ENCODE peak calls at places on chromosomes 4 and X, in five cellular contexts. One of them, this sample, is unnamed.
A peak's percentile ranks its signal among the peaks of the same experiment; 100 is the strongest.

GRCh38 chr4:182548156-182548555 is 305.0 kb downstream of the TENM3 start:
- DNase-seq in endothelial cell: no peak
- DNase-seq in WTC11: no peak
- DNase-seq in activated naive CD4-positive, alpha-beta T cell treated with anti-CD3 and anti-CD28 coated beads, Interleukin-2, amount 10 ng/mL, durations not matched to agents 7 days and 5 days: no peak
- DNase-seq in heart left ventricle: no peak
- DNase-seq in this sample: peak; percentile 53

GRCh38 chr4:84324303-84324702 is 174.8 kb downstream of the NKX6-1 start:
- DNase-seq in endothelial cell: no peak
- DNase-seq in WTC11: no peak
- DNase-seq in activated naive CD4-positive, alpha-beta T cell treated with anti-CD3 and anti-CD28 coated beads, Interleukin-2, amount 10 ng/mL, durations not matched to agents 7 days and 5 days: no peak
- DNase-seq in heart left ventricle: no peak
- DNase-seq in this sample: no peak

GRCh38 chrX:11541510-11541909 is 124.2 kb downstream of the ARHGAP6 start:
- DNase-seq in endothelial cell: no peak
- DNase-seq in WTC11: no peak
- DNase-seq in activated naive CD4-positive, alpha-beta T cell treated with anti-CD3 and anti-CD28 coated beads, Interleukin-2, amount 10 ng/mL, durations not matched to agents 7 days and 5 days: no peak
- DNase-seq in heart left ventricle: no peak
- DNase-seq in this sample: peak; percentile 31

GRCh38 chr4:103496800-103497199 is 223.0 kb downstream of the TACR3 start:
- DNase-seq in endothelial cell: no peak
- DNase-seq in WTC11: no peak
- DNase-seq in activated naive CD4-positive, alpha-beta T cell treated with anti-CD3 and anti-CD28 coated beads, Interleukin-2, amount 10 ng/mL, durations not matched to agents 7 days and 5 days: no peak
- DNase-seq in heart left ventricle: no peak
- DNase-seq in this sample: no peak

GRCh38 chrX:154096140-154097002 is 1.1 kb downstream of the MECP2 start:
- DNase-seq in endothelial cell: peak; percentile 5
- DNase-seq in WTC11: no peak
- DNase-seq in activated naive CD4-positive, alpha-beta T cell treated with anti-CD3 and anti-CD28 coated beads, Interleukin-2, amount 10 ng/mL, durations not matched to agents 7 days and 5 days: no peak
- DNase-seq in heart left ventricle: peak; percentile 35
- DNase-seq in this sample: peak; percentile 13

GRCh38 chrX:153866302-153867019 is 19.5 kb downstream of the L1CAM start:
- DNase-seq in endothelial cell: no peak
- DNase-seq in WTC11: no peak
- DNase-seq in activated naive CD4-positive, alpha-beta T cell treated with anti-CD3 and anti-CD28 coated beads, Interleukin-2, amount 10 ng/mL, durations not matched to agents 7 days and 5 days: no peak
- DNase-seq in heart left ventricle: no peak
- DNase-seq in this sample: no peak

GRCh38 chrX:67652581-67652980 is 108.8 kb downstream of the AR start:
- DNase-seq in endothelial cell: no peak
- DNase-seq in WTC11: no peak
- DNase-seq in activated naive CD4-positive, alpha-beta T cell treated with anti-CD3 and anti-CD28 coated beads, Interleukin-2, amount 10 ng/mL, durations not matched to agents 7 days and 5 days: no peak
- DNase-seq in heart left ventricle: no peak
- DNase-seq in this sample: no peak

GRCh38 chrX:118893923-118894322 is 70.3 kb downstream of the ZCCHC12 start:
- DNase-seq in endothelial cell: no peak
- DNase-seq in WTC11: no peak
- DNase-seq in activated naive CD4-positive, alpha-beta T cell treated with anti-CD3 and anti-CD28 coated beads, Interleukin-2, amount 10 ng/mL, durations not matched to agents 7 days and 5 days: no peak
- DNase-seq in heart left ventricle: no peak
- DNase-seq in this sample: no peak

GRCh38 chr4:168722391-168722790 is 225.5 kb downstream of the PALLD start:
- DNase-seq in endothelial cell: no peak
- DNase-seq in WTC11: no peak
- DNase-seq in activated naive CD4-positive, alpha-beta T cell treated with anti-CD3 and anti-CD28 coated beads, Interleukin-2, amount 10 ng/mL, durations not matched to agents 7 days and 5 days: no peak
- DNase-seq in heart left ventricle: no peak
- DNase-seq in this sample: no peak

GRCh38 chr4:105835177-105835576 is 60.1 kb upstream of the NPNT start:
- DNase-seq in endothelial cell: no peak
- DNase-seq in WTC11: no peak
- DNase-seq in activated naive CD4-positive, alpha-beta T cell treated with anti-CD3 and anti-CD28 coated beads, Interleukin-2, amount 10 ng/mL, durations not matched to agents 7 days and 5 days: no peak
- DNase-seq in heart left ventricle: no peak
- DNase-seq in this sample: no peak

GRCh38 chr4:156723951-156724668 is 247.5 kb downstream of the PDGFC start:
- DNase-seq in endothelial cell: no peak
- DNase-seq in WTC11: no peak
- DNase-seq in activated naive CD4-positive, alpha-beta T cell treated with anti-CD3 and anti-CD28 coated beads, Interleukin-2, amount 10 ng/mL, durations not matched to agents 7 days and 5 days: no peak
- DNase-seq in heart left ventricle: no peak
- DNase-seq in this sample: no peak

GRCh38 chr4:77773101-77773500 is 46.1 kb downstream of the CNOT6L start:
- DNase-seq in endothelial cell: no peak
- DNase-seq in WTC11: no peak
- DNase-seq in activated naive CD4-positive, alpha-beta T cell treated with anti-CD3 and anti-CD28 coated beads, Interleukin-2, amount 10 ng/mL, durations not matched to agents 7 days and 5 days: no peak
- DNase-seq in heart left ventricle: no peak
- DNase-seq in this sample: peak; percentile 64

GRCh38 chr4:108377021-108377420 is 208.3 kb upstream of the LEF1 start:
- DNase-seq in endothelial cell: no peak
- DNase-seq in WTC11: no peak
- DNase-seq in activated naive CD4-positive, alpha-beta T cell treated with anti-CD3 and anti-CD28 coated beads, Interleukin-2, amount 10 ng/mL, durations not matched to agents 7 days and 5 days: no peak
- DNase-seq in heart left ventricle: no peak
- DNase-seq in this sample: no peak

GRCh38 chr4:114281561-114281960 is 302.1 kb upstream of the ARSJ start:
- DNase-seq in endothelial cell: no peak
- DNase-seq in WTC11: no peak
- DNase-seq in activated naive CD4-positive, alpha-beta T cell treated with anti-CD3 and anti-CD28 coated beads, Interleukin-2, amount 10 ng/mL, durations not matched to agents 7 days and 5 days: no peak
- DNase-seq in heart left ventricle: no peak
- DNase-seq in this sample: peak; percentile 77

GRCh38 chr4:109078724-109079123 is 223.7 kb downstream of the COL25A1 start:
- DNase-seq in endothelial cell: no peak
- DNase-seq in WTC11: no peak
- DNase-seq in activated naive CD4-positive, alpha-beta T cell treated with anti-CD3 and anti-CD28 coated beads, Interleukin-2, amount 10 ng/mL, durations not matched to agents 7 days and 5 days: no peak
- DNase-seq in heart left ventricle: no peak
- DNase-seq in this sample: peak; percentile 85

GRCh38 chr4:47615385-47615784 is 130.3 kb downstream of the ATP10D start:
- DNase-seq in endothelial cell: no peak
- DNase-seq in WTC11: no peak
- DNase-seq in activated naive CD4-positive, alpha-beta T cell treated with anti-CD3 and anti-CD28 coated beads, Interleukin-2, amount 10 ng/mL, durations not matched to agents 7 days and 5 days: no peak
- DNase-seq in heart left ventricle: no peak
- DNase-seq in this sample: no peak

GRCh38 chrX:20362268-20363002 is 95.7 kb upstream of the RPS6KA3 start:
- DNase-seq in endothelial cell: no peak
- DNase-seq in WTC11: no peak
- DNase-seq in activated naive CD4-positive, alpha-beta T cell treated with anti-CD3 and anti-CD28 coated beads, Interleukin-2, amount 10 ng/mL, durations not matched to agents 7 days and 5 days: no peak
- DNase-seq in heart left ventricle: no peak
- DNase-seq in this sample: peak; percentile 6

GRCh38 chrX:24513416-24513815 is 48.3 kb downstream of the PDK3 start:
- DNase-seq in endothelial cell: no peak
- DNase-seq in WTC11: no peak
- DNase-seq in activated naive CD4-positive, alpha-beta T cell treated with anti-CD3 and anti-CD28 coated beads, Interleukin-2, amount 10 ng/mL, durations not matched to agents 7 days and 5 days: no peak
- DNase-seq in heart left ventricle: no peak
- DNase-seq in this sample: no peak

GRCh38 chr4:159346681-159347080 is 243.8 kb downstream of the RAPGEF2 start:
- DNase-seq in endothelial cell: no peak
- DNase-seq in WTC11: no peak
- DNase-seq in activated naive CD4-positive, alpha-beta T cell treated with anti-CD3 and anti-CD28 coated beads, Interleukin-2, amount 10 ng/mL, durations not matched to agents 7 days and 5 days: no peak
- DNase-seq in heart left ventricle: no peak
- DNase-seq in this sample: no peak

GRCh38 chrX:153865685-153866084 is 20.3 kb downstream of the L1CAM start:
- DNase-seq in endothelial cell: no peak
- DNase-seq in WTC11: no peak
- DNase-seq in activated naive CD4-positive, alpha-beta T cell treated with anti-CD3 and anti-CD28 coated beads, Interleukin-2, amount 10 ng/mL, durations not matched to agents 7 days and 5 days: no peak
- DNase-seq in heart left ventricle: no peak
- DNase-seq in this sample: no peak

GRCh38 chr4:17587094-17587822 is 10.3 kb downstream of the LAP3 start:
- DNase-seq in endothelial cell: no peak
- DNase-seq in WTC11: no peak
- DNase-seq in activated naive CD4-positive, alpha-beta T cell treated with anti-CD3 and anti-CD28 coated beads, Interleukin-2, amount 10 ng/mL, durations not matched to agents 7 days and 5 days: no peak
- DNase-seq in heart left ventricle: no peak
- DNase-seq in this sample: peak; percentile 42

GRCh38 chr4:140237616-140238352 is 83.8 kb upstream of the MAML3 start:
- DNase-seq in endothelial cell: peak; percentile 57
- DNase-seq in WTC11: peak; percentile 68
- DNase-seq in activated naive CD4-positive, alpha-beta T cell treated with anti-CD3 and anti-CD28 coated beads, Interleukin-2, amount 10 ng/mL, durations not matched to agents 7 days and 5 days: no peak
- DNase-seq in heart left ventricle: peak; percentile 68
- DNase-seq in this sample: peak; percentile 99

GRCh38 chr4:104128850-104129213 is 365.9 kb downstream of the CXXC4 start:
- DNase-seq in endothelial cell: no peak
- DNase-seq in WTC11: no peak
- DNase-seq in activated naive CD4-positive, alpha-beta T cell treated with anti-CD3 and anti-CD28 coated beads, Interleukin-2, amount 10 ng/mL, durations not matched to agents 7 days and 5 days: no peak
- DNase-seq in heart left ventricle: no peak
- DNase-seq in this sample: no peak

GRCh38 chr4:61446957-61447356 is 246.8 kb downstream of the ADGRL3 start:
- DNase-seq in endothelial cell: no peak
- DNase-seq in WTC11: no peak
- DNase-seq in activated naive CD4-positive, alpha-beta T cell treated with anti-CD3 and anti-CD28 coated beads, Interleukin-2, amount 10 ng/mL, durations not matched to agents 7 days and 5 days: no peak
- DNase-seq in heart left ventricle: no peak
- DNase-seq in this sample: no peak

GRCh38 chrX:40897768-40898167 is 162.4 kb upstream of the MED14 start:
- DNase-seq in endothelial cell: no peak
- DNase-seq in WTC11: no peak
- DNase-seq in activated naive CD4-positive, alpha-beta T cell treated with anti-CD3 and anti-CD28 coated beads, Interleukin-2, amount 10 ng/mL, durations not matched to agents 7 days and 5 days: no peak
- DNase-seq in heart left ventricle: no peak
- DNase-seq in this sample: no peak

GRCh38 chr4:2390146-2390545 is 28.3 kb downstream of the ZFYVE28 start:
- DNase-seq in endothelial cell: no peak
- DNase-seq in WTC11: no peak
- DNase-seq in activated naive CD4-positive, alpha-beta T cell treated with anti-CD3 and anti-CD28 coated beads, Interleukin-2, amount 10 ng/mL, durations not matched to agents 7 days and 5 days: no peak
- DNase-seq in heart left ventricle: no peak
- DNase-seq in this sample: no peak

GRCh38 chr4:5710962-5711478 is at the start of gene EVC:
- DNase-seq in endothelial cell: peak; percentile 72
- DNase-seq in WTC11: peak; percentile 79
- DNase-seq in activated naive CD4-positive, alpha-beta T cell treated with anti-CD3 and anti-CD28 coated beads, Interleukin-2, amount 10 ng/mL, durations not matched to agents 7 days and 5 days: no peak
- DNase-seq in heart left ventricle: peak; percentile 86
- DNase-seq in this sample: peak; percentile 77

GRCh38 chrX:81120936-81121351 is 80.8 kb downstream of the HMGN5 start:
- DNase-seq in endothelial cell: peak; percentile 34
- DNase-seq in WTC11: peak; percentile 42
- DNase-seq in activated naive CD4-positive, alpha-beta T cell treated with anti-CD3 and anti-CD28 coated beads, Interleukin-2, amount 10 ng/mL, durations not matched to agents 7 days and 5 days: peak; percentile 56
- DNase-seq in heart left ventricle: peak; percentile 18
- DNase-seq in this sample: peak; percentile 35

GRCh38 chr4:122914292-122914904 is 8.0 kb downstream of the NUDT6 start:
- DNase-seq in endothelial cell: peak; percentile 16
- DNase-seq in WTC11: no peak
- DNase-seq in activated naive CD4-positive, alpha-beta T cell treated with anti-CD3 and anti-CD28 coated beads, Interleukin-2, amount 10 ng/mL, durations not matched to agents 7 days and 5 days: no peak
- DNase-seq in heart left ventricle: no peak
- DNase-seq in this sample: peak; percentile 45

GRCh38 chr4:17646693-17647092 is 32.3 kb downstream of the MED28 start:
- DNase-seq in endothelial cell: no peak
- DNase-seq in WTC11: no peak
- DNase-seq in activated naive CD4-positive, alpha-beta T cell treated with anti-CD3 and anti-CD28 coated beads, Interleukin-2, amount 10 ng/mL, durations not matched to agents 7 days and 5 days: no peak
- DNase-seq in heart left ventricle: no peak
- DNase-seq in this sample: no peak

GRCh38 chr4:75477201-75477600 is 37.0 kb downstream of the RCHY1 start:
- DNase-seq in endothelial cell: no peak
- DNase-seq in WTC11: no peak
- DNase-seq in activated naive CD4-positive, alpha-beta T cell treated with anti-CD3 and anti-CD28 coated beads, Interleukin-2, amount 10 ng/mL, durations not matched to agents 7 days and 5 days: no peak
- DNase-seq in heart left ventricle: no peak
- DNase-seq in this sample: peak; percentile 60

GRCh38 chrX:71996826-71997225 is 86.2 kb downstream of the NHSL2 start:
- DNase-seq in endothelial cell: no peak
- DNase-seq in WTC11: peak; percentile 42
- DNase-seq in activated naive CD4-positive, alpha-beta T cell treated with anti-CD3 and anti-CD28 coated beads, Interleukin-2, amount 10 ng/mL, durations not matched to agents 7 days and 5 days: no peak
- DNase-seq in heart left ventricle: peak; percentile 50
- DNase-seq in this sample: no peak

GRCh38 chr4:98113005-98113404 is 30.3 kb downstream of the STPG2 start:
- DNase-seq in endothelial cell: peak; percentile 37
- DNase-seq in WTC11: no peak
- DNase-seq in activated naive CD4-positive, alpha-beta T cell treated with anti-CD3 and anti-CD28 coated beads, Interleukin-2, amount 10 ng/mL, durations not matched to agents 7 days and 5 days: peak; percentile 25
- DNase-seq in heart left ventricle: no peak
- DNase-seq in this sample: peak; percentile 6

GRCh38 chrX:115311666-115312065 is 22.2 kb downstream of the LUZP4 start:
- DNase-seq in endothelial cell: peak; percentile 51
- DNase-seq in WTC11: peak; percentile 67
- DNase-seq in activated naive CD4-positive, alpha-beta T cell treated with anti-CD3 and anti-CD28 coated beads, Interleukin-2, amount 10 ng/mL, durations not matched to agents 7 days and 5 days: no peak
- DNase-seq in heart left ventricle: no peak
- DNase-seq in this sample: no peak

GRCh38 chr4:2425386-2426068 is 6.8 kb downstream of the CFAP99 start:
- DNase-seq in endothelial cell: no peak
- DNase-seq in WTC11: no peak
- DNase-seq in activated naive CD4-positive, alpha-beta T cell treated with anti-CD3 and anti-CD28 coated beads, Interleukin-2, amount 10 ng/mL, durations not matched to agents 7 days and 5 days: no peak
- DNase-seq in heart left ventricle: no peak
- DNase-seq in this sample: no peak

GRCh38 chr4:52643846-52644245 is 15.3 kb downstream of the USP46 start:
- DNase-seq in endothelial cell: no peak
- DNase-seq in WTC11: no peak
- DNase-seq in activated naive CD4-positive, alpha-beta T cell treated with anti-CD3 and anti-CD28 coated beads, Interleukin-2, amount 10 ng/mL, durations not matched to agents 7 days and 5 days: no peak
- DNase-seq in heart left ventricle: peak; percentile 85
- DNase-seq in this sample: peak; percentile 55

GRCh38 chr4:77877167-77877566 is 14.5 kb downstream of the MRPL1 start:
- DNase-seq in endothelial cell: no peak
- DNase-seq in WTC11: no peak
- DNase-seq in activated naive CD4-positive, alpha-beta T cell treated with anti-CD3 and anti-CD28 coated beads, Interleukin-2, amount 10 ng/mL, durations not matched to agents 7 days and 5 days: no peak
- DNase-seq in heart left ventricle: no peak
- DNase-seq in this sample: no peak

GRCh38 chrX:133884430-133885394 is 100.7 kb downstream of the GPC3 start:
- DNase-seq in endothelial cell: no peak
- DNase-seq in WTC11: no peak
- DNase-seq in activated naive CD4-positive, alpha-beta T cell treated with anti-CD3 and anti-CD28 coated beads, Interleukin-2, amount 10 ng/mL, durations not matched to agents 7 days and 5 days: no peak
- DNase-seq in heart left ventricle: no peak
- DNase-seq in this sample: no peak

GRCh38 chrX:153968754-153969124 is 2.9 kb downstream of the HCFC1 start:
- DNase-seq in endothelial cell: no peak
- DNase-seq in WTC11: no peak
- DNase-seq in activated naive CD4-positive, alpha-beta T cell treated with anti-CD3 and anti-CD28 coated beads, Interleukin-2, amount 10 ng/mL, durations not matched to agents 7 days and 5 days: peak; percentile 69
- DNase-seq in heart left ventricle: no peak
- DNase-seq in this sample: no peak

GRCh38 chr4:112647785-112648184 is 10.8 kb downstream of the LARP7 start:
- DNase-seq in endothelial cell: no peak
- DNase-seq in WTC11: no peak
- DNase-seq in activated naive CD4-positive, alpha-beta T cell treated with anti-CD3 and anti-CD28 coated beads, Interleukin-2, amount 10 ng/mL, durations not matched to agents 7 days and 5 days: no peak
- DNase-seq in heart left ventricle: no peak
- DNase-seq in this sample: no peak